ENCODE peak calls at places on chromosome 22, in six cellular contexts. Q, N, M, U, X and K are unnamed samples.

GRCh38 chr22:23163665-23164064 is 16.6 kb upstream of the BCR start:
- DNase-seq in X (no peak), Q (peak; percentile 71), M (no peak), U (no peak), N (no peak), K (no peak)

GRCh38 chr22:30425327-30425615 is 297 bp upstream of the MTFP1 start:
- DNase-seq in X (no peak), N (no peak), M (no peak), U (no peak), Q (no peak), K (no peak)

GRCh38 chr22:26609287-26609686 is 8.5 kb downstream of the CRYBB1 start:
- DNase-seq in Q (no peak), X (no peak), N (no peak), M (no peak), U (no peak), K (no peak)

GRCh38 chr22:49656291-49656851 is 171.3 kb downstream of the BRD1 start:
- DNase-seq in X (no peak), U (no peak), N (no peak), Q (no peak), M (no peak), K (no peak)

GRCh38 chr22:41092023-41092817 is at the start of gene EP300:
- DNase-seq in N (peak; percentile 94), U (peak; percentile 56), Q (peak; percentile 49), X (peak; percentile 91), M (peak; percentile 72), K (peak; percentile 84)

GRCh38 chr22:49968313-49968830 is 7.8 kb downstream of the PIM3 start:
- DNase-seq in U (no peak), N (peak; percentile 46), Q (peak; percentile 26), M (no peak), X (no peak), K (no peak)

GRCh38 chr22:46052801-46053562 is 76.0 kb upstream of the WNT7B start:
- DNase-seq in X (no peak), M (no peak), U (no peak), Q (peak; percentile 35), N (peak; percentile 69), K (no peak)

GRCh38 chr22:43823911-43824665 is 12.0 kb upstream of the EFCAB6 start:
- DNase-seq in U (no peak), X (no peak), N (peak; percentile 34), Q (no peak), M (no peak), K (no peak)

GRCh38 chr22:49951678-49951985 is 8.9 kb upstream of the PIM3 start:
- DNase-seq in X (no peak), N (no peak), M (no peak), Q (no peak), U (no peak), K (no peak)

GRCh38 chr22:23066200-23067022 is 3.9 kb upstream of the GNAZ start:
- DNase-seq in Q (peak; percentile 17), N (peak; percentile 37), X (no peak), U (no peak), M (no peak), K (no peak)

GRCh38 chr22:19703869-19704268 is 10.4 kb upstream of the SEPTIN5 start:
- DNase-seq in N (peak; percentile 46), M (no peak), U (no peak), Q (no peak), X (no peak), K (no peak)

GRCh38 chr22:20464096-20464614 is 26.5 kb upstream of the SCARF2 start:
- DNase-seq in Q (no peak), M (no peak), X (no peak), U (no peak), N (peak; percentile 76), K (peak; percentile 45)

GRCh38 chr22:26342719-26343449 is 86.2 kb upstream of the ASPHD2 start:
- DNase-seq in X (no peak), M (no peak), Q (no peak), N (no peak), U (no peak), K (no peak)

DNA sequence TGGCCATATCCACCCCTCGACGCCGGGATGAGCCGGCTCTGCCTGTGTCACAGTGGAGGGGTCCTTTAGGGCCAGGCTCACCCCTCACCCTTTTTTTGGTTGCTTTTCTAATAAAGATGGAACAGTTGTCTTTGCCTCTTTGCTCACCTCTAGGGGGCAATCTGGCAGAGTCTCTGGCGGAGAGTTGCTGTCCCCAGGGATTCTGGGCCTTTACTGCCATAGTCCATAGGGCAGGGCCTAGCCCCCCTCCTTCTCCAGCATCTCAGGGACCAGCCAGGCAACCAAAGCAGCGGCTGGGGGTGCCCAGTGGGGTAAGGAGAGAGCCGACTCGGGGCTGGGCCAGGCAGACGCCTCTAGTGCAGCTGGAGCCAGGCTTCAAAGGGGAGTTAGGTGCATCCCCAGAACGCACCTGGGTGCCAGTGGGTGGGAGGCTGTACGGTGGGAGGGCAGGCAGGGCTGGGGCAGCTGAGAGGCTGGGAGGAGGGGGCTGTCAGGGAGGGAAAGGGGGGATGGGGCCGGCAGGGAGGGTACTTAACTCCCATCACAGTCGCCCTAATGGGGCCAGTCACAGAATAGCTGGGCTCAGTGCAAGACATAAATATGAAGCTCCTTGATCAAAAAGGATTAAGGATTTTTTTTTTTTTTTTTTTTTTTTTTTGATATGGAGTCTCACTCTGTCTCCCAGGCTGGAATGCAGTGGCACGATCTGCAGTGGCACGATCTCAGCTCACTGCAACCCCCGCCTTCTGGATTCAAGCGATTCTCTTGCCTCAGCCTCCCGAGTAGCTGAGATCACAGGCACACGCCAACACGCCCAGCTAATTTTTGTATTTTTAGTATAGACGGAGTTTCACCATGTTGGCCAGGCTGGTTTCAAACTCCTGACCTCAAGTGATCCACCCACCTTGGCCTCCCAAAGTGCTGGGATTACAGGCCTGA is 2.5 kb upstream of the SUSD2 start:
- DNase-seq in M (peak; percentile 43), N (no peak), Q (no peak), X (no peak), U (no peak), K (no peak)
- TF ChIP-seq CTCF in M (peak; percentile 36), N (no peak), Q (no peak), X (peak; percentile 24), U (peak; percentile 48), K (peak; percentile 21)

DNA sequence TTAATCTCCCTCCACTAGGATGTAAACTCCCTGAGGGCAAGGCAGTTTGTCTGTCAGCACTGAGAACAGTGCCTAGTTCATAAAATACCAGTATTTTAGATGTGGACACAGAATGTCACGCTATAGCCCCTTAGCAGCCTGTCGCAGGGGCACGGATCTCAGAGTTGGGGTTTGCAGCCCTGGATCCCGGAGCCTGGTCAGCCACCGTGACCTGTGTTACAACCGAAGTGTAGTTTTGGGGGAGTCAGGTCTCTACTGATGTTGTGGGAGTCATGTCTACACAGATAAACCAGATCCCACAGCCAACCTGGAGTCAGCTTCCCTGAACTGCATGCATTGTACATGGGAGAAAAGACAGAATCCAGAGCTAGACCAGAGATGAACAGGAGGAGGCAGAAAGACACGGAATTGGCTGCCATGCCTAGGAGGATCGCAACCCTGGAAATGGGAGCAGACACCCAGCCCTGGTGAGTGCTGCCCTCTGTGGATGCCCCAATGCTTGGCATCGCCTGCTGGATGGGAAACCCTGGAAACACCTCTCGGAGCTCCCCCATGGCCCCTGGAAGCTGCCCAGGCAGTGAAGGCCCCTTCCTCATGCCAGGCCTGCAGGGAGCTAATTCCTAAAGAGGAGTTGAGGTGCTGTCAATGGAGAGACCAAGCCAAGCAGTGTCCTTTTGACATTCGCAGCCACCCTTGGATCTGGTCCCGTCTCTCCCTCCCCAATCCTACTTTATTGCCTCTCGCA is 851.3 kb downstream of the TBC1D22A start:
- DNase-seq in X (no peak), Q (peak; percentile 6), M (no peak), N (no peak), U (no peak), K (no peak)
- TF ChIP-seq CTCF in X (no peak), Q (no peak), M (no peak), N (no peak), U (no peak), K (no peak)

GRCh38 chr22:38982008-38982927 is at the start of gene APOBEC3B:
- DNase-seq in Q (no peak), N (peak; percentile 95), X (peak; percentile 85), M (peak; percentile 52), U (peak; percentile 32), K (peak; percentile 33)

GRCh38 chr22:38981659-38982007 is 514 bp upstream of the APOBEC3B start:
- DNase-seq in M (no peak), X (no peak), N (no peak), Q (no peak), U (no peak), K (no peak)

GRCh38 chr22:38984224-38984623 is 2.1 kb downstream of the APOBEC3B start:
- DNase-seq in M (no peak), N (no peak), U (no peak), Q (no peak), X (no peak), K (no peak)

GRCh38 chr22:38986629-38987028 is 4.5 kb downstream of the APOBEC3B start:
- DNase-seq in U (no peak), X (no peak), N (no peak), M (no peak), Q (no peak), K (no peak)

DNA sequence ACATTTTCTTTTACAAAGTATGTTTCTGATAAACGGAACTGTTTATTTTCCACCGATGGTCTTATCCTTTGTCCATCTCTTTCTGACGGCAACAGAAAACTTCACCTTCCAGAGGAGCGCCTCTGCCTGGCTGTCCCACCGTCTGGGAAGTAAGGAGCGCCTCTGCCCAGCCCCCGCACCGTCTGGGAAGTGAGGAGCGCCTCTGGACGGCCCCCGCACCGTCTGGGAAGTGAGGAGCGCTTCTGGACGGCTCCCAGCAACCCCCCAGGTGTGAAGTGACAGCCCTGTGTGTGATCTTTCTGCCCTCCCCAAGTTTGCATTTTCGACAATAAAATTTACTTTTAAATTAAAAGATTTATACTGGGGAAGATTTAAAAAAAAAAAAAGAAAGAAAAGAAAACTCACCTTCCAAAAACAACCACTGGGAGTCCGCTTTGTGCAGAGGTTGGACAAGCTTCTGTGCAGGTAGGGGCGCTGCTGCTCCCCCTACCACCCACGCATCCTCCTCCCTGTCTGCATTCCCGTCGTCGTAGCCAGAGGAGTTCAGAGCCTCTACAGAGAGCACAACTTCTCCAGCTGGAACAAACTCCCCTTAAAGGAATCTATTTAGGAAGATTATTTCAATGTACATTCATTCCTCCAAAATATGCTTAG is 1.0 kb upstream of the APOBEC3B start:
- DNase-seq in Q (no peak), N (peak; percentile 59), U (no peak), X (no peak), M (peak; percentile 33), K (no peak)
- TF ChIP-seq CTCF in Q (no peak), N (peak; percentile 46), U (peak; percentile 55), X (peak; percentile 26), M (peak; percentile 28), K (peak; percentile 30)

DNA sequence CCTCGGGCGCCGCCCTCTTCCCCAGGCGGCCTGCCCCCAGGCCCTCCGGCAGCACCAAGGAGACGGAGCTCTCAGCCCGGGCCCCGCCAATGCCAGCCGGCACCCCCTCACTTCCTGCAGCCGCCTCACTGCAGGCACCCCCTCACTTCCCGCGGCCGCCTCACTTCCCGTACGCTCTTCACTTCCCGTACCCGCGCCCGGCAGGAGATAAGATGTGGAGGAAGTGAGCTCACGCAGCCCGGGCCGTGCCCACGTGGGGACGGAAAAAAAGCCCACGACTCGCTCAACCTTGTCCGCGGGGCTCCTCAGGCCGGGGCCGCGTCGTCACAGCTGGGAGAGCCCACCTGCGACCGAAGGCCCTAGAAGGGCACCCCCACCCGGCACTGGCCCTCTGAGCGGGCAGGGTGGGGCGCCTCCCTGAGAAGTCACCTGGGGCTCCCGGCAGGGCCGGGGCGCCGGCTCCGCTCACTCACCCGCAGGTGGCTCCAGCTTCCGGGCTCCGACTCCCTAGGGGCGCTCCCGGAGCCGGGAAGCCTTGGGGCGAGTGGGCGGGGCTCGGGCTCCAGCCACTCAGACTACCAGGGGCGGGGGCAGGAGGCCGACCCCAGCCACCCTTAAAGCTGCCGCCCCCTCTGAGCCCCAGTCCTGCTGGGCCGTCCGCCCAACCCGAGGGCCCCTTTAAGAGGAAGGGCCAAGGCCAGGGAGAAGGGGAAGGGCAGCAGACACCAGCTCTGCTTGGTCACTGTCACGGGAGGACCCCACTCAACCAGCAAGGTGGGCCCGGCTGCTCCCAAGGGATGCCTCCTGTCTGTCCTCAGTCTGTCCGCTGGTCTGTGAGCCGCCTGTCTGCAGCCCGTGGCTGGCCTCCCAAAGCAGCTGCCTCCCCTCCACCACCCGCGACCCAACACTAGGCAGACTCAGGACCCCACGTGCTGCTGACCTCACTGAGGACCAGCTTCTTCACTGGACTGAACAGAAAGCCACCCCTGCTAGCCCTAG is 31.4 kb downstream of the PISD start:
- DNase-seq in U (peak; percentile 67), N (peak; percentile 96), X (peak; percentile 85), M (peak; percentile 88), Q (peak; percentile 44), K (peak; percentile 76)
- TF ChIP-seq CTCF in U (peak; percentile 22), N (no peak), X (no peak), M (no peak), Q (no peak), K (no peak)